ENCODE peak calls at places on chromosomes 7 and 10, in ten cellular contexts. X is cardiac fibroblast, C is neural progenitor cell, W is right atrium auricular region, V is dorsolateral prefrontal cortex, T is GM23338, P is epithelial cell of esophagus, L is lung, Y is mucosa of descending colon, Z is AG10803. F is an unnamed sample.
A peak's percentile ranks its signal among the peaks of the same experiment; 100 is the strongest.

GRCh38 chr7:134928574-134928973 is 57.7 kb upstream of the AGBL3 start:
- DNase-seq in X (no peak), C (no peak), W (no peak), V (no peak), T (peak; percentile 5), P (no peak), L (no peak), Y (no peak), Z (no peak), F (no peak)

GRCh38 chr10:132937861-132938260 is 4.5 kb downstream of the CFAP46 start:
- DNase-seq in X (no peak), C (no peak), W (no peak), V (no peak), T (no peak), P (no peak), L (no peak), Y (no peak), Z (no peak), F (no peak)

GRCh38 chr10:91035650-91036292 is 114.9 kb upstream of the ANKRD1 start:
- DNase-seq in X (no peak), C (no peak), W (no peak), V (no peak), T (no peak), P (no peak), L (no peak), Y (no peak), Z (no peak), F (no peak)

GRCh38 chr7:105861252-105861651 is 15.1 kb downstream of the ATXN7L1 start:
- DNase-seq in X (no peak), C (no peak), W (peak; percentile 42), V (no peak), T (no peak), P (no peak), L (no peak), Y (no peak), Z (no peak), F (no peak)

GRCh38 chr7:22733761-22734160 is 6.8 kb downstream of the IL6 start:
- DNase-seq in X (no peak), C (no peak), W (no peak), V (no peak), T (no peak), P (no peak), L (no peak), Y (no peak), Z (no peak), F (no peak)

GRCh38 chr7:96708872-96709271 is 774 bp downstream of the SEM1 start:
- DNase-seq in X (no peak), C (no peak), W (no peak), V (no peak), T (no peak), P (no peak), L (no peak), Y (no peak), Z (no peak), F (no peak)

GRCh38 chr10:124688889-124689670 is 55.1 kb downstream of the FAM53B start:
- DNase-seq in X (peak; percentile 15), C (no peak), W (no peak), V (no peak), T (no peak), P (peak; percentile 82), L (no peak), Y (no peak), Z (no peak), F (peak; percentile 50)

GRCh38 chr10:132627736-132628512 is 90.3 kb downstream of the INPP5A start:
- DNase-seq in X (peak; percentile 32), C (no peak), W (peak; percentile 71), V (no peak), T (no peak), P (no peak), L (no peak), Y (no peak), Z (peak; percentile 77), F (peak; percentile 58)

GRCh38 chr10:120824864-120825263 is 26.3 kb upstream of the WDR11 start:
- DNase-seq in X (peak; percentile 4), C (peak; percentile 81), W (no peak), V (peak; percentile 15), T (peak; percentile 92), P (peak; percentile 34), L (no peak), Y (peak; percentile 44), Z (peak; percentile 4), F (peak; percentile 35)
- TF ChIP-seq CTCF in X (no peak), C (peak; percentile 80), W (no peak), V (peak; percentile 35), T (peak; percentile 83), P (peak; percentile 62), L (no peak), Y (peak; percentile 21), Z (peak; percentile 29), F (peak; percentile 61)

DNA sequence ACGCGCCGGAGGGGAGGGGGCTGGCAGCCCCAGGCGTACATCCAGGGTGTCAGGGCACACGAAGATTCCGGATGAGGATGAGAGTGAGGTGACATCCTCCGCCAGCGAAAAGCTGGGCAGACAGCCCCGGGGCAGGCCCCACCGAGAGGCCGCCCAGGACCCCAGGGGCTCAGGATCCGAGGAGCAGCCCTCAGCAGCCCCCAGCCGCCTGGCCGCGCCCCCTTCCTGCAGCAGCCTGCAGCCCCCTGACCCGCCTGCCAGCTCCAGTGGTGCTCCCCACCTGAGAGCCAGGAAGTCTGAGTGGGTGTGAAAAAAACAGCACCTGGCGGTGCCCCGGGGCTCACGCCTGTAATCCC is 3.2 kb downstream of the GJD4 start:
- DNase-seq in X (no peak), C (no peak), W (no peak), V (no peak), T (peak; percentile 10), P (no peak), L (no peak), Y (no peak), Z (no peak), F (no peak)
- H3K4me3 ChIP-seq in X (peak overlapping the region; percentile 47), C (no peak overlapping the region), W (no peak overlapping the region), V (peak overlapping the region; percentile 69), T (peak overlapping the region; percentile 57), P (no peak overlapping the region), L (no peak overlapping the region), Y (no peak overlapping the region), Z (peak overlapping the region; percentile 54), F (peak overlapping the region; percentile 61)

GRCh38 chr7:15560968-15561367 is 847 bp downstream of the AGMO start:
- DNase-seq in X (peak; percentile 40), C (no peak), W (no peak), V (no peak), T (no peak), P (no peak), L (no peak), Y (no peak), Z (no peak), F (no peak)

GRCh38 chr7:15558747-15559146 is 3.1 kb downstream of the AGMO start:
- DNase-seq in X (peak; percentile 88), C (no peak), W (no peak), V (no peak), T (no peak), P (peak; percentile 70), L (no peak), Y (no peak), Z (peak; percentile 49), F (peak; percentile 75)

GRCh38 chr7:15557686-15558085 is 4.1 kb downstream of the AGMO start:
- DNase-seq in X (peak; percentile 40), C (no peak), W (no peak), V (no peak), T (no peak), P (no peak), L (no peak), Y (no peak), Z (no peak), F (peak; percentile 14)

GRCh38 chr7:15566476-15566875 is 4.7 kb upstream of the AGMO start:
- DNase-seq in X (no peak), C (no peak), W (no peak), V (no peak), T (no peak), P (no peak), L (no peak), Y (no peak), Z (no peak), F (no peak)

DNA sequence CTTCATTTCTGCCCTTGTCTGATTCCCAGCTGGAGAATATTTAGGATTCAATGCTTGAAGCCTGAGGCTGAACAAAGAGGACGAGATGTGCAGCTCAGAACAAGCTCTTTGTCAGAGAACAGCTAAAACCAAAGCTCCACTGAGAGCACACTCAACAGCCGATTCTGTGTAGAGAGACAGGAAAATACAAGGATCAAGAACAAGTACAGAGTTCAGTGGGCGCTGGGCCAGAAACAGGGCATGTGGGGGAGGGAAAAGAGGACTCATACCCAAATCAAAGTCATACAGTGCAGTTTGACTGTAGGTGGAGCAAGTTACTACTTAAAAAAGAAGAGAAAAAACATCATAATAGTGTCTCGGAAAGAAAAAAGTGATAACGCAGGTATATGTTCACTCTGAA is at the start of gene AGMO:
- DNase-seq in X (peak; percentile 88), C (peak; percentile 28), W (peak; percentile 69), V (peak; percentile 81), T (no peak), P (peak; percentile 50), L (no peak), Y (peak; percentile 90), Z (no peak), F (peak; percentile 47)
- TF ChIP-seq CTCF in X (peak; percentile 4), C (no peak), W (no peak), V (no peak), T (no peak), P (no peak), L (no peak), Y (no peak), Z (no peak), F (no peak)

GRCh38 chr10:6098156-6098555 is 9.3 kb downstream of the RBM17 start:
- DNase-seq in X (no peak), C (no peak), W (no peak), V (no peak), T (no peak), P (no peak), L (no peak), Y (no peak), Z (no peak), F (no peak)

GRCh38 chr10:6097063-6097462 is 8.2 kb downstream of the RBM17 start:
- DNase-seq in X (no peak), C (no peak), W (no peak), V (no peak), T (peak; percentile 67), P (no peak), L (no peak), Y (no peak), Z (no peak), F (no peak)

GRCh38 chr10:6091630-6092029 is 2.8 kb downstream of the RBM17 start:
- DNase-seq in X (peak; percentile 51), C (peak; percentile 22), W (no peak), V (no peak), T (no peak), P (no peak), L (no peak), Y (no peak), Z (no peak), F (no peak)

GRCh38 chr10:6092731-6093130 is 3.9 kb downstream of the RBM17 start:
- DNase-seq in X (no peak), C (no peak), W (no peak), V (no peak), T (no peak), P (no peak), L (no peak), Y (no peak), Z (no peak), F (no peak)

DNA sequence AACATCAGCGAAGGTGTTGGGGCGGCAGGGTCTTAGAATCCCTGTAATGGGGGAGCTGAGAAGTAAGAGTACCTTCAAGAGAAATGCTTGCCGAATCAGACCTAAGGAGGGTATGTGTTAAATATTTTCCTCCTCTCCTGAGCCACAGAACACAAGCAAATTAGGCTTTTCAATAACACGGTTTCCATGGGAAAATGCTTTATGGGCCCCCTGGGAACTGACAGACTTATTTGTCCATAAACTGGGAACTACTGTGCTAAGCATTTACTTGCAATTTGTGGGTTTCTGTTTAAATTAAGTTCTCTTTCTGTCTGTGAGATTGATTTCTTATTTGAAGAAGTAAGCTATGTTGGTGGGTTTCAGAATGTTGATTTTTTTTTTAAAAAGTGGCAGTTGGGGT is 7.0 kb downstream of the RBM17 start:
- DNase-seq in X (no peak), C (no peak), W (no peak), V (no peak), T (no peak), P (no peak), L (no peak), Y (no peak), Z (no peak), F (no peak)
- H3K4me3 ChIP-seq in X (no peak overlapping the region), C (no peak overlapping the region), W (no peak overlapping the region), V (no peak overlapping the region), T (no peak overlapping the region), P (no peak overlapping the region), L (no peak overlapping the region), Y (no peak overlapping the region), Z (no peak overlapping the region), F (no peak overlapping the region)

F was measured in choroid plexus epithelial cell.